ENCODE peak calls at places on chromosomes 11 and 22, in nine cellular contexts. Q is NCI-H2171 treated with DMSO at 0.1 percent for 48 hours; V is putamen; G is NCI-H1436; F is stimulated activated CD8-positive, alpha-beta memory T cell treated with anti-CD3 and anti-CD28 coated beads, Interleukin-2, amount 100 ng/mL, for 1 hour; T is GM12865; S is hippocampal formation; C is DMS 273 treated with DMSO at 0.1 percent for 48 hours; R is fibroblast of lung. M is an unnamed sample.
A peak's percentile ranks its signal among the peaks of the same experiment; 100 is the strongest.

GRCh38 chr11:32437406-32438345 is 2.3 kb upstream of the WT1 start:
- DNase-seq in C (no peak), T (no peak), S (no peak), V (no peak), Q (no peak), R (no peak), G (no peak), F (no peak), M (no peak)

GRCh38 chr22:37208401-37209139 is 3.7 kb downstream of the SSTR3 start:
- DNase-seq in T (no peak), R (no peak), C (no peak), V (no peak), F (no peak), S (no peak), G (no peak), Q (no peak), M (no peak)

GRCh38 chr11:45180888-45181594 is 34.6 kb downstream of the PRDM11 start:
- DNase-seq in F (no peak), R (peak; percentile 65), Q (peak; percentile 32), C (no peak), S (no peak), T (peak; percentile 14), V (no peak), G (no peak), M (no peak)

GRCh38 chr11:82546556-82547162 is 187.0 kb downstream of the FAM181B start:
- DNase-seq in S (no peak), C (no peak), Q (no peak), F (no peak), V (peak; percentile 47), T (no peak), G (no peak), R (no peak), M (no peak)

GRCh38 chr11:72478596-72479143 is 44.3 kb upstream of the CLPB start:
- DNase-seq in Q (no peak), S (no peak), T (no peak), C (no peak), F (no peak), G (no peak), R (peak; percentile 59), V (no peak), M (no peak)

GRCh38 chr22:49365910-49366309 is 461.8 kb downstream of the BRD1 start:
- DNase-seq in T (no peak), V (no peak), F (no peak), G (no peak), S (no peak), Q (no peak), C (no peak), R (no peak), M (no peak)

GRCh38 chr11:83612891-83613766 is 327.0 kb upstream of the CCDC90B start:
- DNase-seq in F (no peak), V (no peak), S (no peak), R (no peak), C (no peak), T (peak; percentile 69), G (peak; percentile 66), Q (peak; percentile 18), M (peak; percentile 45)

GRCh38 chr22:46280063-46280817 is 12.4 kb downstream of the TTC38 start:
- DNase-seq in G (no peak), R (no peak), S (no peak), V (no peak), T (no peak), F (no peak), Q (no peak), C (no peak), M (no peak)

GRCh38 chr11:2789791-2790580 is 90.2 kb upstream of the KCNQ1OT1 start:
- DNase-seq in R (no peak), T (no peak), V (no peak), F (no peak), G (no peak), Q (no peak), S (no peak), C (no peak), M (no peak)

GRCh38 chr11:100316990-100317389 is 370.1 kb upstream of the ARHGAP42 start:
- DNase-seq in T (no peak), S (no peak), R (no peak), F (no peak), Q (no peak), G (no peak), V (no peak), C (no peak), M (no peak)

GRCh38 chr11:86748296-86748695 is 52.0 kb upstream of the PRSS23 start:
- DNase-seq in V (no peak), Q (no peak), R (no peak), S (no peak), T (no peak), G (no peak), F (no peak), C (no peak), M (no peak)

GRCh38 chr11:6365659-6366058 is 24.6 kb upstream of the SMPD1 start:
- DNase-seq in F (no peak), Q (no peak), G (no peak), R (no peak), S (no peak), V (no peak), C (no peak), T (no peak), M (no peak)

GRCh38 chr11:44310456-44311272 is 725 bp upstream of the ALX4 start:
- DNase-seq in R (no peak), F (no peak), T (no peak), V (no peak), S (no peak), C (no peak), Q (no peak), G (no peak), M (no peak)

GRCh38 chr22:48798281-48799226 is 1029.1 kb downstream of the BRD1 start:
- DNase-seq in C (no peak), Q (no peak), G (no peak), S (no peak), T (no peak), R (no peak), F (no peak), V (no peak), M (no peak)

GRCh38 chr11:85132839-85133238 is 494.3 kb downstream of the DLG2 start:
- DNase-seq in S (peak; percentile 3), F (no peak), V (peak; percentile 22), T (no peak), Q (no peak), R (no peak), G (no peak), C (no peak), M (peak; percentile 48)

GRCh38 chr11:107928767-107929507 is 689 bp downstream of the RAB39A start:
- DNase-seq in T (peak; percentile 49), S (peak; percentile 48), Q (peak; percentile 77), R (no peak), V (peak; percentile 29), C (peak; percentile 26), G (peak; percentile 12), F (no peak), M (peak; percentile 25)

GRCh38 chr22:49555526-49555925 is 272.1 kb downstream of the BRD1 start:
- DNase-seq in V (no peak), F (no peak), R (no peak), S (no peak), Q (no peak), C (no peak), T (no peak), G (no peak), M (no peak)

GRCh38 chr11:34667810-34668582 is 47.1 kb downstream of the EHF start:
- DNase-seq in C (no peak), V (no peak), F (no peak), T (no peak), G (no peak), R (no peak), Q (no peak), S (no peak), M (no peak)

GRCh38 chr11:59556883-59557205 is 45.5 kb downstream of the OR4D9 start:
- DNase-seq in Q (no peak), S (no peak), R (no peak), G (no peak), T (peak; percentile 69), F (no peak), C (no peak), V (no peak), M (no peak)

GRCh38 chr11:93089474-93090102 is 108.2 kb downstream of the SLC36A4 start:
- DNase-seq in R (peak; percentile 62), T (peak; percentile 40), S (peak; percentile 10), C (no peak), F (no peak), Q (no peak), V (peak; percentile 50), G (peak; percentile 83), M (no peak)

GRCh38 chr11:131373326-131373725 is 2.9 kb downstream of the NTM start:
- DNase-seq in V (no peak), F (no peak), G (no peak), Q (no peak), T (no peak), C (no peak), R (no peak), S (no peak), M (no peak)

GRCh38 chr11:125233116-125233515 is 68.6 kb downstream of the PKNOX2 start:
- DNase-seq in G (no peak), R (no peak), T (no peak), S (no peak), C (no peak), F (no peak), V (no peak), Q (peak; percentile 15), M (no peak)

GRCh38 chr11:109745996-109746625 is 324.1 kb downstream of the C11orf87 start:
- DNase-seq in Q (no peak), V (no peak), R (no peak), C (no peak), G (no peak), T (no peak), F (no peak), S (no peak), M (no peak)

GRCh38 chr11:77083553-77084245 is 16.9 kb downstream of the CAPN5 start:
- DNase-seq in C (no peak), G (no peak), F (no peak), R (no peak), V (no peak), S (no peak), T (no peak), Q (no peak), M (no peak)

GRCh38 chr22:22061085-22062077 is 78.8 kb upstream of the TOP3B start:
- DNase-seq in Q (peak; percentile 85), G (peak; percentile 32), F (no peak), R (peak; percentile 86), T (no peak), C (no peak), S (peak; percentile 37), V (no peak), M (no peak)

GRCh38 chr11:65576232-65576866 is 496 bp downstream of the EHBP1L1 start:
- DNase-seq in T (no peak), R (no peak), Q (no peak), F (no peak), S (no peak), V (no peak), G (no peak), C (no peak), M (no peak)

GRCh38 chr11:38667359-38667758 is 2069.3 kb upstream of the RAG2 start:
- DNase-seq in C (no peak), F (no peak), Q (no peak), S (no peak), T (no peak), G (no peak), V (no peak), R (no peak), M (no peak)

GRCh38 chr11:77967753-77968152 is 26.7 kb downstream of the INTS4 start:
- DNase-seq in V (no peak), F (no peak), G (no peak), T (no peak), C (no peak), S (no peak), R (no peak), Q (no peak), M (no peak)

GRCh38 chr11:57116654-57117053 is 65.1 kb upstream of the LRRC55 start:
- DNase-seq in V (peak; percentile 12), C (no peak), S (no peak), F (no peak), T (peak; percentile 48), G (no peak), R (peak; percentile 60), Q (peak; percentile 75), M (no peak)

GRCh38 chr22:20247010-20247505 is 21.1 kb downstream of the RTN4R start:
- DNase-seq in T (peak; percentile 53), C (peak; percentile 23), Q (no peak), V (no peak), F (no peak), G (no peak), S (no peak), R (no peak), M (no peak)

GRCh38 chr11:44784438-44784760 is 57.6 kb downstream of the TSPAN18 start:
- DNase-seq in V (no peak), S (no peak), R (no peak), C (no peak), Q (no peak), F (no peak), T (no peak), G (no peak), M (no peak)

M was measured in NCI-H2227 treated with DMSO at 0.1 percent for 48 hours.